ENCODE peak calls at places on chromosome 1, in four cellular contexts. O is CD4-positive, CD25-positive, alpha-beta regulatory T cell; T is A549; Y is small intestine. J is an unnamed sample.

GRCh38 chr1:35894183-35894582 is 11.2 kb downstream of the AGO1 start:
- DNase-seq in O (no peak), Y (no peak), T (no peak), J (no peak)

GRCh38 chr1:158687037-158687436 is 522 bp upstream of the SPTA1 start:
- DNase-seq in O (no peak), T (no peak), Y (no peak), J (no peak)

GRCh38 chr1:8097908-8098307 is 71.8 kb upstream of the ERRFI1 start:
- DNase-seq in Y (peak; percentile 75), O (no peak), T (no peak), J (no peak)

GRCh38 chr1:99680258-99680657 is 34.3 kb downstream of the PALMD start:
- DNase-seq in Y (no peak), O (no peak), T (no peak), J (no peak)

GRCh38 chr1:218425647-218426342 is 80.7 kb downstream of the TGFB2 start:
- DNase-seq in Y (no peak), T (peak; percentile 35), O (no peak), J (no peak)

GRCh38 chr1:50415235-50416149 is 7.8 kb downstream of the DMRTA2 start:
- DNase-seq in Y (no peak), O (no peak), T (no peak), J (no peak)

GRCh38 chr1:224433041-224433670 is 1.4 kb downstream of the WDR26 start:
- DNase-seq in O (peak; percentile 19), T (no peak), Y (peak; percentile 25), J (no peak)

GRCh38 chr1:21899267-21899810 is 37.8 kb downstream of the HSPG2 start:
- DNase-seq in O (no peak), T (no peak), Y (no peak), J (no peak)

GRCh38 chr1:47387921-47388509 is 28.1 kb upstream of the FOXE3 start:
- DNase-seq in Y (no peak), O (no peak), T (no peak), J (no peak)

GRCh38 chr1:213793482-213794067 is 194.2 kb upstream of the PROX1 start:
- DNase-seq in Y (no peak), T (no peak), O (no peak), J (no peak)

GRCh38 chr1:65265296-65266271 is 43.8 kb upstream of the DNAJC6 start:
- DNase-seq in O (no peak), T (no peak), Y (peak; percentile 11), J (no peak)

GRCh38 chr1:111595807-111596206 is 23.8 kb upstream of the RAP1A start:
- DNase-seq in T (no peak), O (no peak), Y (no peak), J (no peak)

GRCh38 chr1:115666702-115667101 is 24.9 kb downstream of the VANGL1 start:
- DNase-seq in O (no peak), Y (no peak), T (no peak), J (no peak)

GRCh38 chr1:11598461-11598860 is 55.8 kb downstream of the FBXO2 start:
- DNase-seq in O (no peak), Y (no peak), T (no peak), J (no peak)

GRCh38 chr1:240234477-240235225 is 143.0 kb downstream of the FMN2 start:
- DNase-seq in O (no peak), Y (no peak), T (no peak), J (no peak)

GRCh38 chr1:185934476-185935189 is 200.4 kb downstream of the HMCN1 start:
- DNase-seq in Y (no peak), O (no peak), T (no peak), J (no peak)

GRCh38 chr1:175874081-175874480 is 130.7 kb upstream of the TNR start:
- DNase-seq in O (no peak), Y (no peak), T (no peak), J (no peak)

GRCh38 chr1:206832352-206832751 is 33.1 kb upstream of the IL20 start:
- DNase-seq in O (no peak), T (no peak), Y (no peak), J (no peak)

GRCh38 chr1:182507685-182508084 is 57.7 kb downstream of the RGSL1 start:
- DNase-seq in T (no peak), O (no peak), Y (peak; percentile 97), J (no peak)

GRCh38 chr1:227489572-227489971 is 73.8 kb upstream of the ZNF678 start:
- DNase-seq in Y (no peak), O (no peak), T (no peak), J (no peak)

GRCh38 chr1:89739013-89739843 is 81.6 kb upstream of the LRRC8D start:
- DNase-seq in T (no peak), Y (no peak), O (no peak), J (no peak)

GRCh38 chr1:27868932-27869718 is 3.2 kb upstream of the THEMIS2 start:
- DNase-seq in O (peak; percentile 51), Y (peak; percentile 51), T (no peak), J (peak; percentile 30)

GRCh38 chr1:173202430-173203145 is 4.5 kb downstream of the TNFSF4 start:
- DNase-seq in Y (peak; percentile 51), T (peak; percentile 15), O (no peak), J (no peak)

GRCh38 chr1:5752715-5753330 is 239.4 kb downstream of the NPHP4 start:
- DNase-seq in O (no peak), Y (no peak), T (no peak), J (no peak)

GRCh38 chr1:212438831-212439237 is 6.1 kb downstream of the NENF start:
- DNase-seq in O (no peak), T (no peak), Y (no peak), J (no peak)

GRCh38 chr1:77539510-77540142 is 142.8 kb downstream of the ZZZ3 start:
- DNase-seq in Y (no peak), O (no peak), T (peak; percentile 36), J (no peak)

GRCh38 chr1:66271216-66271903 is 262.6 kb upstream of the SGIP1 start:
- DNase-seq in T (peak; percentile 78), Y (peak; percentile 60), O (no peak), J (no peak)

GRCh38 chr1:155977607-155978324 is 581 bp downstream of the ARHGEF2 start:
- DNase-seq in T (no peak), O (peak; percentile 41), Y (peak; percentile 31), J (peak; percentile 34)

GRCh38 chr1:24898909-24899439 is 31.1 kb downstream of the RUNX3 start:
- DNase-seq in Y (no peak), T (no peak), O (no peak), J (no peak)

GRCh38 chr1:105442901-105443300 is 1613.6 kb upstream of the PRMT6 start:
- DNase-seq in O (no peak), T (no peak), Y (no peak), J (no peak)

GRCh38 chr1:65538013-65538578 is 117.6 kb downstream of the LEPR start:
- DNase-seq in T (no peak), O (no peak), Y (no peak), J (no peak)

GRCh38 chr1:119209943-119210342 is 69.5 kb upstream of the WARS2 start:
- DNase-seq in O (no peak), T (no peak), Y (no peak), J (no peak)

GRCh38 chr1:1892763-1893120 is 1.9 kb upstream of the GNB1 start:
- DNase-seq in Y (no peak), T (no peak), O (no peak), J (no peak)

GRCh38 chr1:23422313-23422877 is 2.2 kb downstream of the TCEA3 start:
- DNase-seq in Y (peak; percentile 79), T (no peak), O (peak; percentile 8), J (no peak)

GRCh38 chr1:184270556-184270955 is 116.3 kb upstream of the C1orf21 start:
- DNase-seq in Y (no peak), T (no peak), O (no peak), J (no peak)

GRCh38 chr1:88923224-88923623 is 31.9 kb upstream of the GTF2B start:
- DNase-seq in Y (no peak), O (no peak), T (no peak), J (no peak)

GRCh38 chr1:32215629-32216505 is 6.3 kb downstream of the TMEM234 start:
- DNase-seq in O (peak; percentile 32), T (peak; percentile 62), Y (peak; percentile 75), J (peak; percentile 33)

GRCh38 chr1:177964336-177964735 is 5.5 kb downstream of the SEC16B start:
- DNase-seq in T (no peak), O (no peak), Y (no peak), J (no peak)

GRCh38 chr1:171257207-171258052 is 9.1 kb downstream of the FMO1 start:
- DNase-seq in Y (peak; percentile 98), T (no peak), O (no peak), J (no peak)

GRCh38 chr1:40768146-40768990 is 15.2 kb upstream of the KCNQ4 start:
- DNase-seq in Y (no peak), T (no peak), O (no peak), J (no peak)

GRCh38 chr1:40772146-40772770 is 11.3 kb upstream of the KCNQ4 start:
- DNase-seq in O (no peak), T (no peak), Y (no peak), J (no peak)

GRCh38 chr1:40770296-40771070 is 13.1 kb upstream of the KCNQ4 start:
- DNase-seq in O (no peak), T (no peak), Y (no peak), J (no peak)

GRCh38 chr1:40766560-40766959 is 17.0 kb upstream of the KCNQ4 start:
- DNase-seq in Y (no peak), O (no peak), T (no peak), J (no peak)

GRCh38 chr1:40769815-40770214 is 13.8 kb upstream of the KCNQ4 start:
- DNase-seq in O (no peak), Y (no peak), T (no peak), J (no peak)
- H3K9me3 ChIP-seq in O (no peaks in the 10 kb centered on the region), Y (no peaks in the 10 kb centered on the region), T (no peaks in the 10 kb centered on the region), J (no peaks in the 10 kb centered on the region)

GRCh38 chr1:151907363-151908139 is 1.8 kb downstream of the THEM4 start:
- DNase-seq in O (no peak), T (no peak), Y (no peak), J (no peak)
- H3K9me3 ChIP-seq in O (peaks cover 10% of the 10 kb centered on the region), T (peaks cover 20% of the 10 kb centered on the region), Y (no peaks in the 10 kb centered on the region), J (peaks cover 5% of the 10 kb centered on the region)

GRCh38 chr1:229076217-229076616 is 194.7 kb upstream of the RAB4A start:
- DNase-seq in T (no peak), Y (no peak), O (no peak), J (no peak)

GRCh38 chr1:229079196-229079595 is 191.7 kb upstream of the RAB4A start:
- DNase-seq in Y (no peak), O (no peak), T (no peak), J (no peak)

GRCh38 chr1:229075217-229075616 is 195.7 kb upstream of the RAB4A start:
- DNase-seq in T (no peak), O (no peak), Y (no peak), J (no peak)

GRCh38 chr1:229085291-229085690 is 185.6 kb upstream of the RAB4A start:
- DNase-seq in T (no peak), Y (no peak), O (no peak), J (no peak)

DNA sequence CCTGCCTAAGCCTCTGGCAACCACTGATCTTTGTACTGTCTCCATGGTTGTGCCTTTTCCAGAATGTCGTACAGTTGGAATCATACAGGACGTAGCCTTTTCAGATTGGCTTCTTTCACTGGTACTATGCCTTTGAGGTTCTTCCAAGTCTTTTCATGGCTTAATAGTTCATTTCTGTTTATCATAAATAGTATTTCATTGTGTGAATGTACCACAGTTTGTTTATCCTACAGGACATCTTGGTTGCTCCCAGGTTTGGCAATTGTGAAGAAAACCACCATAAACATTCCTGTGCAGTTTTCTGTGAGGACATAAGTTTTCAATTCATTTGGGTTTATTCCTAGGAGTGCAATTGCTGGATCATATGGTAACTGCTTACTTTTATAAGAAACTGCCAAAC is 190.6 kb upstream of the RAB4A start:
- DNase-seq in O (no peak), T (no peak), Y (no peak), J (no peak)
- H3K9me3 ChIP-seq in O (peaks cover 15% of the 10 kb centered on the region), T (peaks cover 32% of the 10 kb centered on the region), Y (no peaks in the 10 kb centered on the region), J (peaks cover 7% of the 10 kb centered on the region)

GRCh38 chr1:79543435-79543834 is 536.9 kb upstream of the ADGRL4 start:
- DNase-seq in T (no peak), Y (no peak), O (no peak), J (no peak)
- H3K9me3 ChIP-seq in T (no peaks in the 10 kb centered on the region), Y (no peaks in the 10 kb centered on the region), O (no peaks in the 10 kb centered on the region), J (no peaks in the 10 kb centered on the region)

J was measured in T-helper 17 cell.